ENCODE peak calls at places on chromosomes 5 and 9, in four cellular contexts. B, X, D and G are unnamed samples.

GRCh38 chr5:73901045-73901444 is 275.0 kb downstream of the ARHGEF28 start:
- DNase-seq in B (peak; percentile 78), X (no peak), D (no peak), G (peak; percentile 31)

GRCh38 chr9:121681404-121681803 is 30.0 kb downstream of the DAB2IP start:
- DNase-seq in B (no peak), X (no peak), D (no peak), G (no peak)

GRCh38 chr9:124190761-124191160 is 67.0 kb upstream of the NEK6 start:
- DNase-seq in B (no peak), X (no peak), D (no peak), G (peak; percentile 26)

GRCh38 chr9:119758241-119758640 is 389.0 kb upstream of the BRINP1 start:
- DNase-seq in B (no peak), X (no peak), D (no peak), G (no peak)

GRCh38 chr9:84212224-84212623 is 128.3 kb downstream of the SLC28A3 start:
- DNase-seq in B (no peak), X (no peak), D (no peak), G (no peak)

GRCh38 chr9:22307013-22307711 is 139.5 kb upstream of the DMRTA1 start:
- DNase-seq in B (peak; percentile 84), X (no peak), D (no peak), G (peak; percentile 15)

GRCh38 chr9:92563701-92564100 is 27.9 kb upstream of the ECM2 start:
- DNase-seq in B (no peak), X (no peak), D (no peak), G (no peak)

GRCh38 chr5:172630961-172631360 is 10.1 kb upstream of the NEURL1B start:
- DNase-seq in B (no peak), X (no peak), D (no peak), G (no peak)

GRCh38 chr9:89461302-89461701 is 36.6 kb downstream of the SEMA4D start:
- DNase-seq in B (no peak), X (no peak), D (no peak), G (no peak)

GRCh38 chr9:128885376-128885775 is 3.4 kb downstream of the LRRC8A start:
- DNase-seq in B (no peak), X (no peak), D (no peak), G (no peak)

GRCh38 chr5:139137703-139138102 is 60.5 kb downstream of the SIL1 start:
- DNase-seq in B (peak; percentile 56), X (no peak), D (no peak), G (no peak)

GRCh38 chr5:180313677-180314076 is 21.8 kb upstream of the MAPK9 start:
- DNase-seq in B (no peak), X (peak; percentile 90), D (no peak), G (no peak)

GRCh38 chr5:175585573-175585972 is 72.3 kb upstream of the HRH2 start:
- DNase-seq in B (no peak), X (no peak), D (no peak), G (no peak)

GRCh38 chr5:14071433-14071832 is 71.7 kb upstream of the TRIO start:
- DNase-seq in B (no peak), X (no peak), D (no peak), G (no peak)

GRCh38 chr5:93929146-93929545 is 187.7 kb upstream of the POU5F2 start:
- DNase-seq in B (no peak), X (no peak), D (no peak), G (no peak)

DNA sequence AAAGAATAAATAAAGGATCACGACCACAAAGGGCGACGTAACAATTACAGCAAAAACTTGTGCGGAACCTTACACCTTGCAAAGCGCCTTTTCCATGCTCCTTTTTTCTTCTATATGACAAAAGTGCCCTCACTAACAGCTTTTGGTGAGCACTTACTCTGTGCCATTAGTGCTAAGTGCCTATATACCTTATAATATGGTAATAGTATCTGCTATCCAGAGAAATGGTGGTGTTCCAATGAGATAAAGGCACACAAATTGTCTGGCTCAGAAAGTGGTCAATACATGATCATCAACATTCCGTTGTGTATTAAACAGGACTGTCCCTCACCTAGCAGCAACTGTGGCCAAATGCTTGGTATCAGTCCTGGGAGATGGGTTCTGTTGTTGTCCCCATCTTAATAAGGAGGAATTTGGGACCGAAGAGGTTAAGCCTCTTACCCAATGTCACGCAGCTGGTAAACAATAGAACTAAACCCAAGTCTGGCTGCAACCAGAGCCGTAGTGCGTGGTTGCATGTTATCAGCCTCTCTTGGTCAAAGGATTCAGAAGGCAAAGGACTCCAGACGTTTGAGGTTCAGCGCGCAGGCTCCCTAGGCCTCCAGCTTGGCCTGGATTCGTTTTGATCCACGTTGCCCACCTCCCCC is 559 bp upstream of the TOR2A start:
- DNase-seq in B (no peak), X (no peak), D (no peak), G (no peak)
- TF ChIP-seq CTCF in B (no peak), X (no peak), D (no peak), G (no peak)

GRCh38 chr9:3746296-3747275 is 220.8 kb upstream of the RFX3 start:
- DNase-seq in B (peak; percentile 41), X (no peak), D (no peak), G (no peak)
- TF ChIP-seq EP300 in B (no peak), X (no peak), D (no peak), G (no peak)

DNA sequence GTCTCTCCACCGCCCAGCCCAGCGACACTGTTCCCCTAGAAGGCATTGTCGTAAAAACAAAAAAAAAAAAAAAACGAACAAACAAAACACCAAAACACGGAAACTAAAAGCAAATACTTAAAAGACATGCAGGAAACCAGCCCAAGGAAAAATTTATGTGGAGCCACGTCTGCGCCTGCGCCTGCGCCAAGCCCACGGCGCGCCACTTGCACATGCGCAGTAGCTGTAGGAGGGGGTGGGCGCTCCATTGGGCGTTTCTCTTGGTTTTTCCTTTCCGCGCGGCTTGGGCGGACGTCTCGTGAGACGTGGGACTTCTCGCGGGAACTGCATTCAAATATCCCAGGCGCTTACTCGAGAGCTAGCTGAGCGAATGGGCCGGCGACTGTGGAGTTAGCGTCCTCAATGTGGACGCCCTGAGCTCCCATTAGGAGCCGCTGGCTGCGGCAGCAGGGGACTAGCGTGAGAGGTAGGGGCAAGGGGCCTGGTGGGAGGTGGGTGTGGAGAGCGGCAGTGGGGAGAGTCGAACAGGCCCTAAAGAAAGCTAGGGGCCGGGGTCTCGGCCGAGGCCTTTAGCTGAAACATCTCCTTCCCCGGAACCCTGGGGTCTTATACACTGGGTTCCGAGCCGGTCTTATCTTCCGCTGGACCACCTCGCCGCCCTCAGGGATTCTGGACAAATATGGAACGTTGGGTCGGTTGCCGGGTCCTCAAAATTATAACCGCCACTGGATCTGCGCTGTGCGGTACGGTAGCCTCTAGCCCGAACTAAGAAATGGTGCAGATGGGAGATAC is at the start of gene SPDL1:
- DNase-seq in B (peak; percentile 97), X (peak; percentile 94), D (peak; percentile 89), G (peak; percentile 94)
- TF ChIP-seq POLR2A in B (peak; percentile 79), X (peak; percentile 72), D (peak; percentile 94), G (no peak)

DNA sequence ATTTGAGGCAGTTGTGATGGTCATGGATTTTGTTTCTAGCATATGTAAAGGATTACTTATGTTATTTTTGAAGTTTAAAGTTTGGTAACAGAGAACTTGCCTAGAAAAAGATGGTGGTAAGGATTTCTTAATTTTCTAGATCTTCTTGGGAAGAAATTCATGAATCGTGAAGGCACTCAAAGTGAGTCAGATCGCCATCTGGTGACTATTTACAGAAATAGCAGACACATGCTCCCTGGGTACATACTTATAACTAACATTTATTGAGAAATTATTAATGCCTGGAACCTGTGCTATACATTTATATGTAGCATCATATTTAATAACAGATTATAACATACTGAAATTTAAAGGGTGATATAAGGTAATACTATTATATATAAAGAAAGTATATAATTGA is 299.7 kb downstream of the IZUMO3 start:
- DNase-seq in B (peak; percentile 29), X (no peak), D (no peak), G (no peak)
- TF ChIP-seq CTCF in B (no peak), X (no peak), D (peak; percentile 32), G (no peak)